ENCODE peak calls at places on chromosome 14, in seven cellular contexts. L is NCI-H345; U is stomach; I is T-helper 17 cell; A is left cardiac atrium; B is NCI-H446; W is central memory CD4-positive, alpha-beta T cell. N is an unnamed sample.

GRCh38 chr14:61482348-61483206 is 161.2 kb downstream of the PRKCH start:
- DNase-seq in L (no peak), U (no peak), I (no peak), A (no peak), B (peak; percentile 9), W (no peak), N (no peak)

GRCh38 chr14:64671591-64671990 is 32.6 kb upstream of the PLEKHG3 start:
- DNase-seq in L (peak; percentile 46), U (no peak), I (no peak), A (no peak), B (peak; percentile 71), W (peak; percentile 66), N (no peak)

GRCh38 chr14:94138256-94138655 is 8.9 kb upstream of the IFI27L2 start:
- DNase-seq in L (no peak), U (no peak), I (no peak), A (no peak), B (no peak), W (no peak), N (no peak)

GRCh38 chr14:22887260-22887989 is 4.4 kb downstream of the REM2 start:
- DNase-seq in L (peak; percentile 24), U (peak; percentile 78), I (no peak), A (no peak), B (peak; percentile 58), W (peak; percentile 67), N (no peak)

GRCh38 chr14:45947785-45948184 is 694.8 kb upstream of the MIS18BP1 start:
- DNase-seq in L (no peak), U (no peak), I (no peak), A (no peak), B (no peak), W (no peak), N (no peak)

GRCh38 chr14:76938092-76938500 is 90.4 kb downstream of the IRF2BPL start:
- DNase-seq in L (no peak), U (no peak), I (no peak), A (no peak), B (no peak), W (no peak), N (no peak)

GRCh38 chr14:100240725-100241032 is 1.7 kb downstream of the YY1 start:
- DNase-seq in L (no peak), U (no peak), I (no peak), A (no peak), B (no peak), W (no peak), N (no peak)

GRCh38 chr14:21063479-21063878 is 5.9 kb downstream of the RNASE8 start:
- DNase-seq in L (no peak), U (no peak), I (no peak), A (no peak), B (peak; percentile 49), W (no peak), N (no peak)

GRCh38 chr14:69475194-69475818 is 9.2 kb upstream of the PLEKHD1 start:
- DNase-seq in L (peak; percentile 52), U (no peak), I (no peak), A (no peak), B (peak; percentile 65), W (no peak), N (no peak)

GRCh38 chr14:44339862-44340261 is 167.2 kb downstream of the FSCB start:
- DNase-seq in L (no peak), U (no peak), I (no peak), A (no peak), B (no peak), W (no peak), N (no peak)

GRCh38 chr14:99063620-99064225 is 208.3 kb downstream of the BCL11B start:
- DNase-seq in L (no peak), U (no peak), I (no peak), A (no peak), B (no peak), W (no peak), N (no peak)

GRCh38 chr14:77130386-77130785 is 11.2 kb downstream of the ZDHHC22 start:
- DNase-seq in L (no peak), U (no peak), I (no peak), A (no peak), B (no peak), W (no peak), N (no peak)

GRCh38 chr14:38391334-38391733 is 135.4 kb upstream of the CLEC14A start:
- DNase-seq in L (no peak), U (no peak), I (no peak), A (no peak), B (no peak), W (no peak), N (no peak)

GRCh38 chr14:23076785-23077408 is 18.0 kb downstream of the ACIN1 start:
- DNase-seq in L (no peak), U (no peak), I (no peak), A (no peak), B (no peak), W (peak; percentile 31), N (no peak)

GRCh38 chr14:104296388-104297312 is 158.3 kb downstream of the KIF26A start:
- DNase-seq in L (no peak), U (no peak), I (peak; percentile 6), A (peak; percentile 70), B (no peak), W (no peak), N (no peak)

GRCh38 chr14:54338696-54339317 is 58.0 kb upstream of the CDKN3 start:
- DNase-seq in L (no peak), U (no peak), I (no peak), A (no peak), B (peak; percentile 69), W (no peak), N (no peak)

GRCh38 chr14:91279354-91279753 is 34.9 kb upstream of the GPR68 start:
- DNase-seq in L (no peak), U (no peak), I (no peak), A (no peak), B (no peak), W (no peak), N (no peak)

GRCh38 chr14:102870246-102870645 is 52.2 kb upstream of the AMN start:
- DNase-seq in L (no peak), U (no peak), I (no peak), A (no peak), B (no peak), W (no peak), N (no peak)

GRCh38 chr14:64438181-64438839 is 27.0 kb upstream of the AKAP5 start:
- DNase-seq in L (no peak), U (no peak), I (no peak), A (no peak), B (no peak), W (no peak), N (no peak)

GRCh38 chr14:64147126-64147790 is 146.9 kb downstream of the ESR2 start:
- DNase-seq in L (no peak), U (no peak), I (no peak), A (no peak), B (no peak), W (no peak), N (no peak)

GRCh38 chr14:76644875-76645518 is 116.3 kb upstream of the VASH1 start:
- DNase-seq in L (peak; percentile 46), U (no peak), I (no peak), A (no peak), B (peak; percentile 79), W (no peak), N (no peak)

GRCh38 chr14:64639340-64639821 is 64.8 kb upstream of the PLEKHG3 start:
- DNase-seq in L (no peak), U (no peak), I (no peak), A (no peak), B (no peak), W (no peak), N (no peak)

GRCh38 chr14:81826080-81826479 is 292.4 kb upstream of the SEL1L start:
- DNase-seq in L (no peak), U (no peak), I (no peak), A (no peak), B (no peak), W (no peak), N (no peak)

GRCh38 chr14:106094654-106095189 is 568.3 kb downstream of the TMEM121 start:
- DNase-seq in L (peak; percentile 1), U (peak; percentile 27), I (no peak), A (no peak), B (no peak), W (peak; percentile 28), N (no peak)

N was measured in effector CD8-positive, alpha-beta T cell.